ENCODE peak calls at places on chromosomes 7 and 10, in nine cellular contexts. K, P, U, N, L, V, G, S and D are unnamed samples.

GRCh38 chr7:33904680-33905388 is 505 bp upstream of the BMPER start:
- DNase-seq in K (peak), P (peak), U (peak), N (peak), L (peak), V (no peak), G (peak), S (peak), D (peak)

GRCh38 chr7:116543664-116544063 is 18.8 kb downstream of the CAV1 start:
- DNase-seq in K (peak), P (peak), U (no peak), N (no peak), L (peak), V (no peak), G (no peak), S (no peak), D (no peak)

GRCh38 chr10:100020161-100020882 is 10.6 kb upstream of the DNMBP start:
- DNase-seq in K (no peak), P (no peak), U (no peak), N (peak), L (no peak), V (no peak), G (peak), S (no peak), D (peak)

GRCh38 chr10:102545997-102546396 is 42.2 kb downstream of the SUFU start:
- DNase-seq in K (no peak), P (no peak), U (no peak), N (no peak), L (no peak), V (no peak), G (no peak), S (no peak), D (no peak)

GRCh38 chr10:132334883-132335188 is 2.8 kb downstream of the LRRC27 start:
- DNase-seq in K (no peak), P (no peak), U (no peak), N (no peak), L (no peak), V (no peak), G (no peak), S (no peak), D (no peak)

GRCh38 chr7:12685550-12685949 is 1.9 kb upstream of the ARL4A start:
- DNase-seq in K (peak), P (peak), U (peak), N (peak), L (peak), V (no peak), G (peak), S (peak), D (no peak)

GRCh38 chr7:155665957-155666287 is 21.5 kb downstream of the RBM33 start:
- DNase-seq in K (peak), P (peak), U (no peak), N (no peak), L (peak), V (no peak), G (no peak), S (no peak), D (no peak)

GRCh38 chr7:1978656-1979590 is 253.8 kb downstream of the MAD1L1 start:
- DNase-seq in K (no peak), P (no peak), U (no peak), N (no peak), L (no peak), V (no peak), G (no peak), S (no peak), D (no peak)

GRCh38 chr10:76185476-76186255 is 754.2 kb downstream of the LRMDA start:
- DNase-seq in K (no peak), P (no peak), U (no peak), N (no peak), L (no peak), V (no peak), G (no peak), S (no peak), D (no peak)

GRCh38 chr7:33012364-33012763 is 50.2 kb downstream of the NT5C3A start:
- DNase-seq in K (no peak), P (no peak), U (no peak), N (no peak), L (no peak), V (no peak), G (no peak), S (no peak), D (no peak)